ENCODE peak calls at places on chromosomes 12 and 14, in nine cellular contexts. T is sigmoid colon; C is fibroblast of lung; A is SK-N-MC; K is adrenal gland; S is AG09309; O is CD4-positive, CD25-positive, alpha-beta regulatory T cell; Y is upper lobe of right lung; Q is HL-60. Z is an unnamed sample.

GRCh38 chr12:52258335-52258901 is 16.0 kb upstream of the KRT86 start:
- DNase-seq in T (peak), C (peak), A (no peak), K (no peak), S (no peak), O (no peak), Y (peak), Q (no peak), Z (no peak)

GRCh38 chr12:111311011-111311410 is 57.9 kb downstream of the PHETA1 start:
- DNase-seq in T (no peak), C (no peak), A (no peak), K (no peak), S (no peak), O (no peak), Y (no peak), Q (no peak), Z (no peak)

GRCh38 chr14:74563233-74563585 is 48.8 kb downstream of the LTBP2 start:
- DNase-seq in T (no peak), C (no peak), A (no peak), K (no peak), S (no peak), O (no peak), Y (no peak), Q (no peak), Z (peak)

GRCh38 chr12:106724116-106724515 is 50.4 kb upstream of the RIC8B start:
- DNase-seq in T (no peak), C (no peak), A (no peak), K (no peak), S (no peak), O (no peak), Y (no peak), Q (no peak), Z (no peak)

GRCh38 chr14:76908834-76909233 is 82.6 kb downstream of the LRRC74A start:
- DNase-seq in T (no peak), C (no peak), A (no peak), K (no peak), S (no peak), O (no peak), Y (no peak), Q (no peak), Z (no peak)

GRCh38 chr14:74038015-74038859 is 19.1 kb downstream of the BBOF1 start:
- DNase-seq in T (no peak), C (peak), A (peak), K (no peak), S (no peak), O (no peak), Y (no peak), Q (no peak), Z (no peak)

GRCh38 chr12:57229041-57229633 is 374 bp upstream of the SHMT2 start:
- DNase-seq in T (no peak), C (no peak), A (no peak), K (no peak), S (no peak), O (no peak), Y (no peak), Q (no peak), Z (no peak)

GRCh38 chr14:103315368-103315911 is 18.6 kb upstream of the EIF5 start:
- DNase-seq in T (no peak), C (peak), A (no peak), K (peak), S (no peak), O (no peak), Y (no peak), Q (no peak), Z (peak)

DNA sequence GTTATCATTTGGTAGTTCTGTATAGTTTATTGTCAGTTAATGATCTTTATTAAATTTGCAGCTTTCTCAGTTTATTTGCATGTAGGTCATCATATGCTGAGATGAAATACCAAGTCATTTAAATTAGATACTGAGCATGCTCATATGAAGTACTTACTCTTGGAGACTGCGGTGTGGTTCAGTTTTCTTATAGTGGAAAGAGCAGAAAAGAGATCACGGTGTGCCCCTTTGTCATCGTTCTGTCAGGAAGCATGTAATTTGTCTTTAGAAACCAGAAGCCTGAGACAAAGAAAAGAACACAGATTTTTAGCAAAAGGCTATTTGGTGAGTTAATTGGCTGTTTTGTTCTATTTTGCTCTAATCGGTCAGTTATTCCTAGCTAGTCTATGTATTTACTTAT is 75.6 kb downstream of the PLEKHA5 start:
- DNase-seq in T (no peak), C (no peak), A (no peak), K (no peak), S (no peak), O (no peak), Y (no peak), Q (no peak), Z (no peak)
- H3K4me3 ChIP-seq in T (peak), C (peak), A (no peak), K (no peak), S (peak), O (no peak), Y (no peak), Q (no peak), Z (no peak)

DNA sequence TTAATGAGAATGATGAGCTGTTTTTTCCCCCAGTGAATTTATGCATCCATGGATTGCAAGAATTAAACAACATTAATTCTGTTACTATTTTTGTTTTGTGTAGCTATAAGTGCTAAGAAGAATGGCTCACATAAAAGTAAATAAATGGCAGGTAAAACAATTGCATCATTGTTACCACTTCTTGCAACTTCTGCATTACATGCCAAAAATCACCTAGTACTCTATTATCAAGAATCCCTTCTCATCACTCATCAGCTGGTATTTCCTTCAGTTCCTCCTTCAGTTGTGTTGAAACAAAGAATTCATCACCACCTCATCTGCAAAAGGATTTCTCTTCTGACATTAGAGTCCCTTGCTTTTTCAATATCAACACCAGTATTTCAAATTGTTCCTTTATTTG is 773 bp downstream of the A2M start:
- DNase-seq in T (no peak), C (no peak), A (no peak), K (no peak), S (no peak), O (no peak), Y (no peak), Q (peak), Z (no peak)
- H3K4me3 ChIP-seq in T (peak), C (peak), A (no peak), K (peak), S (no peak), O (no peak), Y (peak), Q (no peak), Z (no peak)

GRCh38 chr14:61281911-61282310 is 773 bp upstream of the TMEM30B start:
- DNase-seq in T (no peak), C (no peak), A (no peak), K (no peak), S (no peak), O (no peak), Y (no peak), Q (no peak), Z (no peak)
- H3K4me3 ChIP-seq in T (no peak), C (no peak), A (no peak), K (no peak), S (no peak), O (no peak), Y (peak), Q (no peak), Z (no peak)

DNA sequence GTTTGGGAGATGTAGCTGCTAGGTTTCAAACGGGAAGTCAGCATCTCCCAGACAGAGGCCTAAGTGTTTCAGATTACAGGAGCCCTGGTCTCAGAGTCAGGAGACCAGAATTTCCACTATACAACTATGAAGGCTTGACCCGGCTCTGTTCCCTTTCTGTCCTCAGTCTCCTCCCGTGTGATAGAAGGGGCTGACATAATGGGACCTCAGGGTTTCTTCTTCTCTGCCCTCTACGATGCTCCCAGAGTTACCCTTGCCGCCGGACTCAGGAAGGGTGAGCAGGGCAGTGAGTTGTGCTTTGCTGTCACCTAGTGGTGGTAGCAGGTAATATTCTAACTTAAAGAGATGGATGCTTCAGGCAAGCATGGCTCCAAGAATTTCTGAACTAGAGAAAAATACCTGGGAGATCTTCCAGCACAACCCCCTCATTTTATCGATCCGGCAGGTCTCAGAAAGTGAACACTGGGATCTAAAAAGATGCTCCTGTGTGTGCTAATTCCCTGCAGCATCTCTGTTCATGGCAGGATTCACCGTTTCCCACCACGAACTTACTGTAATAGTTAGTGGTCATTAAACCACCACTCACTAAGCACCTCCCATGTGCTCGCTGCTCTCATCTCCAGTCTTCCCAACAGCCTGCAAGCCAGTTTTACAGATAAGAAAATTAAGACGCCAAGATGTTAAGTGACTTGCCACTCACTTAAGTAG is 84.4 kb downstream of the VWF start:
- DNase-seq in T (peak), C (peak), A (peak), K (peak), S (no peak), O (peak), Y (no peak), Q (no peak), Z (no peak)
- H3K4me3 ChIP-seq in T (no peak), C (no peak), A (no peak), K (no peak), S (no peak), O (no peak), Y (no peak), Q (no peak), Z (no peak)

GRCh38 chr14:34460841-34461240 is 1.2 kb downstream of the SPTSSA start:
- DNase-seq in T (no peak), C (peak), A (no peak), K (no peak), S (no peak), O (no peak), Y (no peak), Q (no peak), Z (no peak)

GRCh38 chr14:34457186-34457585 is 4.9 kb downstream of the SPTSSA start:
- DNase-seq in T (no peak), C (no peak), A (no peak), K (no peak), S (no peak), O (no peak), Y (no peak), Q (no peak), Z (no peak)

GRCh38 chr14:34461334-34462131 is 507 bp downstream of the SPTSSA start:
- DNase-seq in T (peak), C (peak), A (no peak), K (peak), S (no peak), O (peak), Y (peak), Q (no peak), Z (no peak)

GRCh38 chr14:34462132-34462893 is at the start of gene SPTSSA:
- DNase-seq in T (peak), C (peak), A (no peak), K (peak), S (peak), O (peak), Y (peak), Q (peak), Z (peak)

DNA sequence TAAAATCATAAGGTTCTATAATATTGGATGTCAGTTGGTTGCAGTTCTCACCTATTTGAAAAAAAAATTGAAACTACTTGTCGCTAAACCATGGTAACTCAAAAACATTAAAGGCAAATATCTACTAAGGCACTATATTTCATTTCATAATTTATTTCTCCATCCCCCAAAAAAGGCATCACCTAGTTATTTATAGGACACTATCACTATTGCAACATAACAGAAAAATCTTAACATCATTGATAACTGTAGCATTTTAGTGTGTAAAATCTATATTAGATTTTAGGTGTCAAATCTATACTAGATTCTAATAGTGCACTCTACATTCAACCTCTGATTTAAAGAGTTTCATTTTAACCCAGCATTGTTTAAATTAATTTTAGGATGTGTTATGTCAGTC is 1.7 kb downstream of the SPTSSA start:
- DNase-seq in T (no peak), C (no peak), A (no peak), K (no peak), S (no peak), O (no peak), Y (no peak), Q (no peak), Z (no peak)
- H3K4me3 ChIP-seq in T (peak), C (peak), A (peak), K (no peak), S (no peak), O (peak), Y (peak), Q (peak), Z (peak)

DNA sequence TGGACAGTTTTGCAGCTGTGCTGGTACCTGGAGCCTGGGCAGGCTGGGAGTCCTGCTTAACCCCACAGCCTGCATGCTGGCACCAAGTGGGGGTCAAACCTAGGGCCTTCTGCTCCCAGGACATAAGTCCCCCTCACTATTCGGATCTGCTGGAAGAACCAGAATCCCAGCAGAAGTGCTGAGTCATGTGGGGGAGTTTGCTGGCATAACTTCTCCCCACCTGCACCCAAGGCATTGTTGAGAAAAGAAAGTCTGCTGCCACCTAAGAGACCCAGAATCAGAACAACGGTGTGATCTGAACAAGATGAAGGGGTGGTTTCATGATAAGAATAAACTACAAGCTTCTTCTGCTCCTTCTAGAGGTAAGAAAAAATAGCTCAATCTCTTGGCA is 102.7 kb downstream of the RBM19 start:
- DNase-seq in T (no peak), C (peak), A (no peak), K (no peak), S (no peak), O (no peak), Y (no peak), Q (no peak), Z (no peak)
- H3K4me3 ChIP-seq in T (no peak), C (no peak), A (no peak), K (no peak), S (no peak), O (no peak), Y (no peak), Q (no peak), Z (no peak)

DNA sequence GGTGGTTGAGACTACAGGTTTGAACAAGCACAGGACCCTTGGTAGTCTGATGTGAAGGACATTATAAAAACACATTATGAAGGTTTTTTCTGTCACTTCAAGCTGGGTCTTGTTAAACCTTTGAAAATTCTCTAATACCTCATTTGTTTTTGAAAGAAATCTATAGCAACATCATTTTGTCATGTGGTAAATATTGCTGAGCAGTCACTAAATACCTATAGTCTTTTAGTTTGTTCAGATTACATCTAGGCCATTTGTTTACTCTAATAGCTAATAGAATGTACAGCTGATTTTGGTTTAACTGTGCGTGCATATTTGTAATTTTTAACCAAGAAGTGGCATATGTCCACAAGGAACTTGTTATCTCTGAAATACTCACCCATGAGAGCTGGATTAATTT is 2.9 kb downstream of the PPM1A start:
- DNase-seq in T (no peak), C (no peak), A (no peak), K (no peak), S (no peak), O (no peak), Y (no peak), Q (no peak), Z (no peak)
- H3K4me3 ChIP-seq in T (peak), C (peak), A (no peak), K (no peak), S (no peak), O (peak), Y (no peak), Q (no peak), Z (no peak)

DNA sequence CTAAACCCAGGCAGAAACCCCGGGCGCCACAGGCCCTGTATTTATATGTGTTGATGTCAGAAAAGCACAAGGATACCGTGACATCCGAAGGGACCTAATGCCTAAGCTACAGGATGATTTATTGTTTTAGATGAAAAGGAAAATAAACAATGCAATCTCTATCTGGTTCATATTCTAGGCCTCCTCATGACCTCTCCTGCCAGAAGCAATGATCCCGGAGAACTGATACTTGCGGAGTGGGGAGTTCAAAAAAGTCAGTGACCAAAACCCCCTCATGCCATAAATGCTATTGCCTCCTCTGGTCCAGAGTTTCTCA is 849 bp upstream of the CSRP2 start:
- DNase-seq in T (no peak), C (no peak), A (no peak), K (peak), S (no peak), O (no peak), Y (no peak), Q (no peak), Z (no peak)
- H3K4me3 ChIP-seq in T (peak), C (peak), A (peak), K (peak), S (peak), O (no peak), Y (peak), Q (no peak), Z (peak)

DNA sequence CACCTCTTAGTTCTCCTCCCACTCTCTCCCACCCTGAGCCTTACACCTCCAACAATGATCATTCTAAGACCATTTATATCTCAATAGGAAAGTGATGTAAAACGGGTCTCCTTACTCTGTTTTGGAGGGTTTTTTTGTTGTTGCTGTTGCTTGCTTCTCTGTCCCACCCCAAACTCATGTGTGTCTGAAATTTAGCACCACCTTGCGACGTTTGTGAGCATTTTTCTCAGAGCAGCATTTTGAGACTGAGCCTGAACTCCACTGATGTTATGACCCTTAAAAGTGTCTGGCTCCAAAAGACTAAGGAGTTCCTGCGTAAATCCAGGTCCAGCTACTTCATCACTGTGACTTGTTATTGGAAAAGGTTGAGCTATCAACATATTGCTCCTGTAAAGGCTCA is 155.0 kb downstream of the DAD1 start:
- DNase-seq in T (no peak), C (no peak), A (no peak), K (no peak), S (no peak), O (no peak), Y (no peak), Q (no peak), Z (no peak)
- H3K4me3 ChIP-seq in T (no peak), C (no peak), A (peak), K (no peak), S (no peak), O (no peak), Y (no peak), Q (no peak), Z (no peak)

DNA sequence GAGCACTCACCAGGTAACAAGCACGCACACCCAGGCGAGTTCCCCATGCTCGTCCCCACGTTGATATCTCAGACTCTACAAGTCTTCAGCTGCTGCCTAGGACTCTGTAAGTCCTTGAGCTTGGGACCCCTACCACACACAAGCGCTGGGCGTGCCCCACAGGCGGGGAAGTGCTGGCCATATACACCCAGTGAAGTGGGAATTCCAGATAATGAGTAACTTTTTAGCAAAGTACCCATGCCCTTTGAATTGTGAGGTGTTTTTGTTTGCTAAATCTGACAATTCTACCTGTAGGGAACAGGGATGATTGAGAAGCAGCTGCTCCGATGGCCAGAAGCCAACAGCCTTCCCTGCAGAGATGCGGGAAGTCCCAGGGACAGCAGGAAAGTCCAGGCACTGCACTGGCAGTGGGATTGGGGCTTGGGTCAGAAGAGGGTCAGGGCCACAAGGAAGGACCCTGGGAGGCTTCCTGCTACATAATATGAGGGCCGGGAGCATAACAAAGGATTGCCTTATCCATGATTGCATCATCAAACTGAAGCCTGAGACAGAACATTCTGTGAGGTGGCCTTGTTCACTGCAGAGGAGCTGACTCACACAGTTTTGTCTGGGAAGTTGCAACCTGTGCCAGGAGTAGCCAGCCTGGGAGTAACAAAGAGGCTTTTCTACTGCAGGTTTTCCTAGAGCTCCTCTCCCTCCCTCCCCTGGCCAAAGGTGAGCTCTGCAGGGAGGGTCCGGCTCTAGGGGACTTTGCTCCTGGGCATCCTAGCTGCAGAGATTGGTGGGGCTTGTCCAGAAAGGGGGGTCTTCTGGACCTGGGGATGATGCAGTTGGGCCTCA is 13.2 kb upstream of the SERPINA3 start:
- DNase-seq in T (peak), C (peak), A (no peak), K (peak), S (peak), O (no peak), Y (no peak), Q (no peak), Z (peak)
- H3K4me3 ChIP-seq in T (no peak), C (no peak), A (no peak), K (no peak), S (no peak), O (no peak), Y (no peak), Q (no peak), Z (no peak)